ENCODE peak calls at places on chromosomes 4 and X, in four cellular contexts. One of them, this sample, is unnamed.

GRCh38 chr4:96247096-96247495 is 407.2 kb downstream of the PDHA2 start:
- DNase-seq in A549: no peak
- DNase-seq in hepatocyte: no peak
- DNase-seq in kidney: no peak
- DNase-seq in this sample: no peak

GRCh38 chrX:13167444-13168207 is 123.2 kb upstream of the FAM9C start:
- DNase-seq in A549: no peak
- DNase-seq in hepatocyte: peak; percentile 24
- DNase-seq in kidney: no peak
- DNase-seq in this sample: no peak

GRCh38 chr4:100288167-100288566 is 97.9 kb upstream of the DDIT4L start:
- DNase-seq in A549: no peak
- DNase-seq in hepatocyte: no peak
- DNase-seq in kidney: no peak
- DNase-seq in this sample: no peak

GRCh38 chrX:14872355-14872754 is 514 bp downstream of the FANCB start:
- DNase-seq in A549: no peak
- DNase-seq in hepatocyte: no peak
- DNase-seq in kidney: no peak
- DNase-seq in this sample: no peak

GRCh38 chrX:118862086-118862485 is 38.5 kb downstream of the ZCCHC12 start:
- DNase-seq in A549: no peak
- DNase-seq in hepatocyte: no peak
- DNase-seq in kidney: no peak
- DNase-seq in this sample: no peak

GRCh38 chr4:109412805-109413204 is 20.8 kb upstream of the SEC24B start:
- DNase-seq in A549: no peak
- DNase-seq in hepatocyte: no peak
- DNase-seq in kidney: no peak
- DNase-seq in this sample: no peak

GRCh38 chr4:37837446-37837845 is 11.0 kb downstream of the PGM2 start:
- DNase-seq in A549: no peak
- DNase-seq in hepatocyte: no peak
- DNase-seq in kidney: no peak
- DNase-seq in this sample: no peak

GRCh38 chr4:179307297-179308136 is 1865.3 kb upstream of the AGA start:
- DNase-seq in A549: peak; percentile 1
- DNase-seq in hepatocyte: peak; percentile 63
- DNase-seq in kidney: no peak
- DNase-seq in this sample: no peak

GRCh38 chr4:8616831-8617230 is 24.3 kb downstream of the CPZ start:
- DNase-seq in A549: no peak
- DNase-seq in hepatocyte: no peak
- DNase-seq in kidney: peak; percentile 46
- DNase-seq in this sample: no peak

GRCh38 chrX:132740316-132741123 is 217.9 kb downstream of the HS6ST2 start:
- DNase-seq in A549: no peak
- DNase-seq in hepatocyte: no peak
- DNase-seq in kidney: no peak
- DNase-seq in this sample: no peak

GRCh38 chr4:158841540-158841939 is 72.7 kb downstream of the FNIP2 start:
- DNase-seq in A549: no peak
- DNase-seq in hepatocyte: peak; percentile 29
- DNase-seq in kidney: no peak
- DNase-seq in this sample: no peak

GRCh38 chr4:148515248-148515647 is 73.0 kb upstream of the NR3C2 start:
- DNase-seq in A549: no peak
- DNase-seq in hepatocyte: no peak
- DNase-seq in kidney: no peak
- DNase-seq in this sample: no peak

GRCh38 chr4:81724925-81725329 is 253.2 kb upstream of the RASGEF1B start:
- DNase-seq in A549: no peak
- DNase-seq in hepatocyte: peak; percentile 84
- DNase-seq in kidney: peak; percentile 74
- DNase-seq in this sample: peak; percentile 79

GRCh38 chrX:85243761-85244410 is at the start of the genes SATL1 and ZNF711:
- DNase-seq in A549: peak; percentile 14
- DNase-seq in hepatocyte: peak; percentile 85
- DNase-seq in kidney: peak; percentile 74
- DNase-seq in this sample: peak; percentile 67

GRCh38 chrX:83916525-83916924 is 55.6 kb downstream of the CYLC1 start:
- DNase-seq in A549: no peak
- DNase-seq in hepatocyte: peak; percentile 32
- DNase-seq in kidney: no peak
- DNase-seq in this sample: no peak

GRCh38 chrX:137568741-137569469 is 3.0 kb downstream of the ZIC3 start:
- DNase-seq in A549: no peak
- DNase-seq in hepatocyte: no peak
- DNase-seq in kidney: no peak
- DNase-seq in this sample: no peak

GRCh38 chrX:137565921-137566745 is at the start of gene ZIC3:
- DNase-seq in A549: no peak
- DNase-seq in hepatocyte: peak; percentile 74
- DNase-seq in kidney: peak; percentile 77
- DNase-seq in this sample: peak; percentile 81

GRCh38 chrX:137565318-137565904 is 516 bp upstream of the ZIC3 start:
- DNase-seq in A549: no peak
- DNase-seq in hepatocyte: no peak
- DNase-seq in kidney: no peak
- DNase-seq in this sample: no peak

GRCh38 chrX:137567474-137568232 is 1.7 kb downstream of the ZIC3 start:
- DNase-seq in A549: no peak
- DNase-seq in hepatocyte: no peak
- DNase-seq in kidney: no peak
- DNase-seq in this sample: no peak

DNA sequence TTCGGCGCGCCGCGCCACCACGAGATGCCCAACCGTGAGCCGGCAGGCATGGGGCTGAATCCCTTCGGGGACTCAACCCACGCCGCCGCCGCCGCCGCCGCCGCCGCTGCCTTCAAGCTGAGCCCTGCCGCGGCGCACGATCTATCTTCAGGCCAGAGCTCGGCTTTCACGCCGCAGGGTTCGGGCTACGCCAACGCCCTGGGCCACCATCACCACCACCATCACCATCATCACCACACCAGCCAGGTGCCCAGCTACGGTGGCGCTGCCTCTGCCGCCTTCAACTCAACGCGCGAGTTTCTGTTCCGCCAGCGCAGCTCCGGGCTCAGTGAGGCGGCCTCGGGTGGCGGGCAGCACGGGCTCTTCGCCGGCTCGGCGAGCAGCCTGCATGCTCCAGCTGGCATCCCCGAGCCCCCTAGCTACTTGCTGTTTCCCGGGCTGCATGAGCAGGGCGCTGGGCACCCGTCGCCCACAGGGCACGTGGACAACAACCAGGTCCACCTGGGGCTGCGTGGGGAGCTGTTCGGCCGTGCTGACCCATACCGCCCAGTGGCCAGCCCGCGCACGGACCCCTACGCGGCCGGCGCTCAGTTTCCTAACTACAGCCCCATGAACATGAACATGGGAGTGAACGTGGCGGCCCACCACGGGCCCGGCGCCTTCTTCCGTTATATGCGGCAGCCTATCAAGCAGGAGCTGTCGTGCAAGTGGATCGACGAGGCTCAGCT is 983 bp downstream of the ZIC3 start:
- DNase-seq in A549: no peak
- DNase-seq in hepatocyte: no peak
- DNase-seq in kidney: peak; percentile 74
- DNase-seq in this sample: no peak
- H3K4me3 ChIP-seq in A549: no peak overlapping the region
- H3K4me3 ChIP-seq in hepatocyte: no peak overlapping the region
- H3K4me3 ChIP-seq in kidney: peak overlapping the region; percentile 56
- H3K4me3 ChIP-seq in this sample: no peak overlapping the region

DNA sequence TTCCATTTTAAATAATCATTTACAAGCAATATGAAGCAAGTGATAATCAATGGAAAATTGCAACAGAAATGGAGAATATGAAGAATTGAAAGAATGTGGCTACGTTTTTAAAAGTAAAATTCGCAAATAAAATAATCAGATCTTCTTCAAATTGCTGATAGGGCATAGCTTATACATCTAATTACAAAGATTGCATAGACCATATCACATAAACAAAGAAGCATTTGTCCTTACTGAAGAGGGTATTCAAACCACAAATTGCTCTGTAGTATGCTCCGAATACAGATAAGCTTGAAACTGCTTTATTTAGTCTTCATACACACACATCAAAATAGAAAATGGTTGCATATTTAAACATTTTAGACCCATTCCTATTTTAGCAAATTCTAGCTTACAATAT is 206.8 kb upstream of the SLIT2 start:
- DNase-seq in A549: no peak
- DNase-seq in hepatocyte: no peak
- DNase-seq in kidney: no peak
- DNase-seq in this sample: no peak
- H3K9me3 ChIP-seq in A549: no peaks in the 10 kb centered on the region
- H3K9me3 ChIP-seq in hepatocyte: no peaks in the 10 kb centered on the region
- H3K9me3 ChIP-seq in kidney: no peaks in the 10 kb centered on the region
- H3K9me3 ChIP-seq in this sample: no peaks in the 10 kb centered on the region

DNA sequence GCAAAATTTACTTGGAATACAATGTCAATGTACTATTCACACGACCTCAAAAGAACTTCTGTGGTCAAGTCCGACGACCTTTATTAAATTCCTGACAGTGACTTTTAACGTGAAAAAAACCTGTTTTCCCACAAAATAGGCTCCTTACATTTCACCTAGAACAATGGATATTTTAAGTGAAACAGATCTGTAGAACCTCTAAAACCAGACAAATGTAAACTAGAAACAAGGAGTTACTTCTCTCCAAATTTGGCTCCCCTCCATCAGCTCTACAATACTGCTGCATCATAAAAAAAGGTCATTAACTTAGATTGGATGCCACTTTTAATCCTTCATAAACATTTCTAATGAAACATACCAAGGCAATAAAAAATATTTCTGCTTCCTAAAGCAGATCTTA is 1.2 kb downstream of the NEK1 start:
- DNase-seq in A549: no peak
- DNase-seq in hepatocyte: no peak
- DNase-seq in kidney: no peak
- DNase-seq in this sample: no peak
- H3K4me3 ChIP-seq in A549: peak overlapping the region; percentile 78
- H3K4me3 ChIP-seq in hepatocyte: peak overlapping the region; percentile 61
- H3K4me3 ChIP-seq in kidney: peak overlapping the region; percentile 93
- H3K4me3 ChIP-seq in this sample: peak overlapping the region; percentile 83

GRCh38 chr4:42914937-42915336 is 22.4 kb downstream of the GRXCR1 start:
- DNase-seq in A549: no peak
- DNase-seq in hepatocyte: no peak
- DNase-seq in kidney: no peak
- DNase-seq in this sample: no peak
- H3K9me3 ChIP-seq in A549: no peaks in the 10 kb centered on the region
- H3K9me3 ChIP-seq in hepatocyte: no peaks in the 10 kb centered on the region
- H3K9me3 ChIP-seq in kidney: no peaks in the 10 kb centered on the region
- H3K9me3 ChIP-seq in this sample: no peaks in the 10 kb centered on the region

GRCh38 chr4:40577588-40578253 is 51.9 kb downstream of the RBM47 start:
- DNase-seq in A549: no peak
- DNase-seq in hepatocyte: no peak
- DNase-seq in kidney: no peak
- DNase-seq in this sample: no peak

GRCh38 chr4:40579983-40580382 is 49.7 kb downstream of the RBM47 start:
- DNase-seq in A549: no peak
- DNase-seq in hepatocyte: no peak
- DNase-seq in kidney: no peak
- DNase-seq in this sample: no peak

GRCh38 chr4:40575846-40576245 is 53.8 kb downstream of the RBM47 start:
- DNase-seq in A549: no peak
- DNase-seq in hepatocyte: no peak
- DNase-seq in kidney: no peak
- DNase-seq in this sample: no peak

GRCh38 chr4:40573593-40574311 is 55.9 kb downstream of the RBM47 start:
- DNase-seq in A549: no peak
- DNase-seq in hepatocyte: no peak
- DNase-seq in kidney: no peak
- DNase-seq in this sample: no peak

GRCh38 chr4:40576651-40577480 is 52.8 kb downstream of the RBM47 start:
- DNase-seq in A549: peak; percentile 85
- DNase-seq in hepatocyte: peak; percentile 93
- DNase-seq in kidney: peak; percentile 93
- DNase-seq in this sample: peak; percentile 93
- H3K4me3 ChIP-seq in A549: no peak overlapping the region
- H3K4me3 ChIP-seq in hepatocyte: no peak overlapping the region
- H3K4me3 ChIP-seq in kidney: peak overlapping the region; percentile 13
- H3K4me3 ChIP-seq in this sample: peak overlapping the region; percentile 8

DNA sequence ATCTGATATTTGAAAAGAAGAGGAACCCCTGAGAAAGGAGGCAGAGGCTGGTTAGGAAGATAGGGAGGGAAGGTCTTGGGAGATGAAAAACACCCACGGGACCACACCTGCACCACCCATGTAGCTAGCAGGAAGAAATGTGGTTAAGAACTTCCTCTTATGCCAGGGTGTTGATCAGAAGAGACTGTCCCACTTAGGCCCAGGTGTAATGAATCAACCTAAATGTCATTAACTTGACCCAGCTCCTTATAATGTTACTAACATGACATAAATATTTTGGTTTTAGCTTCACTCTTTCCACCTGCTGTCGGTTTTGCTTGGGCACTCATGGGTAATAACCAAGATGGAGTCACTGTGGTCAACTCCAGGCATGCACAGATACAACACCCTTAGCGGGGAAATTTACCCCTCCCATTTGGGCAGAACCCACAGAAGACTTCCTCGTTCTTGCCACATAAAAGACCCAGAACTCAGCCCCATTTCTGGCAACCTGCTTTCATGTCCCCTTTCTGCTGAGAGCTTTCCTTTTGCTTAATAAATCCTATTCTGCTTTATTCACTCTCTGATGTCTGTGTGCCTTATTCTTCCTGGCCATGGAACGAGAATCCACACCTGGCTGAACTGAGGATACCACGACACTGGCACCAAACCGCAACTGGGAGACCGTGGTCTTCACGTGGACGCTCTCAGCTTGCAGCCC is 46.8 kb downstream of the ZNF141 start:
- DNase-seq in A549: no peak
- DNase-seq in hepatocyte: no peak
- DNase-seq in kidney: no peak
- DNase-seq in this sample: no peak
- H3K9me3 ChIP-seq in A549: peaks cover 29% of the 10 kb centered on the region
- H3K9me3 ChIP-seq in hepatocyte: peaks cover 27% of the 10 kb centered on the region
- H3K9me3 ChIP-seq in kidney: peaks cover 65% of the 10 kb centered on the region
- H3K9me3 ChIP-seq in this sample: peaks cover 80% of the 10 kb centered on the region